ENCODE peak calls at places on chromosomes 11 and 22, in seven cellular contexts. One of them, this sample, is unnamed.

GRCh38 chr11:78381867-78382266 is 35.8 kb downstream of the GAB2 start:
- DNase-seq in H4: no peak
- DNase-seq in M059J: no peak
- DNase-seq in neuronal stem cell: no peak
- DNase-seq in stimulated activated CD8-positive, alpha-beta memory T cell treated with anti-CD3 and anti-CD28 coated beads, Interleukin-4, amount 100 ng/mL, for 4 hours: no peak
- DNase-seq in spleen: no peak
- DNase-seq in B cell: no peak
- DNase-seq in this sample: no peak

GRCh38 chr11:72223615-72224586 is 666 bp upstream of the INPPL1 start:
- DNase-seq in spleen: peak
- DNase-seq in H4: no peak
- DNase-seq in neuronal stem cell: no peak
- DNase-seq in M059J: peak
- DNase-seq in stimulated activated CD8-positive, alpha-beta memory T cell treated with anti-CD3 and anti-CD28 coated beads, Interleukin-4, amount 100 ng/mL, for 4 hours: peak
- DNase-seq in B cell: peak
- DNase-seq in this sample: peak

GRCh38 chr11:128040603-128041002 is 546.8 kb downstream of the ETS1 start:
- DNase-seq in B cell: no peak
- DNase-seq in neuronal stem cell: no peak
- DNase-seq in spleen: no peak
- DNase-seq in H4: no peak
- DNase-seq in stimulated activated CD8-positive, alpha-beta memory T cell treated with anti-CD3 and anti-CD28 coated beads, Interleukin-4, amount 100 ng/mL, for 4 hours: no peak
- DNase-seq in M059J: no peak
- DNase-seq in this sample: no peak

GRCh38 chr22:47605441-47605840 is 843.0 kb downstream of the TBC1D22A start:
- DNase-seq in H4: no peak
- DNase-seq in M059J: no peak
- DNase-seq in stimulated activated CD8-positive, alpha-beta memory T cell treated with anti-CD3 and anti-CD28 coated beads, Interleukin-4, amount 100 ng/mL, for 4 hours: no peak
- DNase-seq in neuronal stem cell: no peak
- DNase-seq in B cell: no peak
- DNase-seq in spleen: peak
- DNase-seq in this sample: no peak

GRCh38 chr22:49021097-49021925 is 806.4 kb downstream of the BRD1 start:
- DNase-seq in B cell: peak
- DNase-seq in M059J: no peak
- DNase-seq in stimulated activated CD8-positive, alpha-beta memory T cell treated with anti-CD3 and anti-CD28 coated beads, Interleukin-4, amount 100 ng/mL, for 4 hours: no peak
- DNase-seq in H4: no peak
- DNase-seq in spleen: peak
- DNase-seq in neuronal stem cell: no peak
- DNase-seq in this sample: no peak

GRCh38 chr22:18024276-18024939 is at the start of gene MICAL3:
- DNase-seq in M059J: peak
- DNase-seq in H4: no peak
- DNase-seq in stimulated activated CD8-positive, alpha-beta memory T cell treated with anti-CD3 and anti-CD28 coated beads, Interleukin-4, amount 100 ng/mL, for 4 hours: no peak
- DNase-seq in B cell: peak
- DNase-seq in spleen: peak
- DNase-seq in neuronal stem cell: peak
- DNase-seq in this sample: peak

GRCh38 chr11:21564813-21565212 is 628.1 kb upstream of the ANO5 start:
- DNase-seq in spleen: no peak
- DNase-seq in neuronal stem cell: no peak
- DNase-seq in stimulated activated CD8-positive, alpha-beta memory T cell treated with anti-CD3 and anti-CD28 coated beads, Interleukin-4, amount 100 ng/mL, for 4 hours: no peak
- DNase-seq in H4: no peak
- DNase-seq in B cell: no peak
- DNase-seq in M059J: peak
- DNase-seq in this sample: no peak

GRCh38 chr11:123580557-123581275 is 73.7 kb downstream of the SCN3B start:
- DNase-seq in spleen: peak
- DNase-seq in neuronal stem cell: peak
- DNase-seq in stimulated activated CD8-positive, alpha-beta memory T cell treated with anti-CD3 and anti-CD28 coated beads, Interleukin-4, amount 100 ng/mL, for 4 hours: peak
- DNase-seq in B cell: peak
- DNase-seq in H4: peak
- DNase-seq in M059J: no peak
- DNase-seq in this sample: no peak

GRCh38 chr11:114892381-114893197 is 214.3 kb downstream of the NXPE2 start:
- DNase-seq in H4: no peak
- DNase-seq in B cell: no peak
- DNase-seq in spleen: no peak
- DNase-seq in M059J: no peak
- DNase-seq in stimulated activated CD8-positive, alpha-beta memory T cell treated with anti-CD3 and anti-CD28 coated beads, Interleukin-4, amount 100 ng/mL, for 4 hours: no peak
- DNase-seq in neuronal stem cell: no peak
- DNase-seq in this sample: no peak

GRCh38 chr22:24937114-24937513 is 9.4 kb downstream of the LHFPL7 start:
- DNase-seq in neuronal stem cell: no peak
- DNase-seq in stimulated activated CD8-positive, alpha-beta memory T cell treated with anti-CD3 and anti-CD28 coated beads, Interleukin-4, amount 100 ng/mL, for 4 hours: no peak
- DNase-seq in H4: peak
- DNase-seq in M059J: peak
- DNase-seq in spleen: no peak
- DNase-seq in B cell: no peak
- DNase-seq in this sample: peak

GRCh38 chr11:726278-726915 is 20.4 kb downstream of the EPS8L2 start:
- DNase-seq in neuronal stem cell: no peak
- DNase-seq in M059J: no peak
- DNase-seq in H4: no peak
- DNase-seq in spleen: peak
- DNase-seq in B cell: peak
- DNase-seq in stimulated activated CD8-positive, alpha-beta memory T cell treated with anti-CD3 and anti-CD28 coated beads, Interleukin-4, amount 100 ng/mL, for 4 hours: peak
- DNase-seq in this sample: peak

GRCh38 chr11:99739464-99740089 is 718.8 kb downstream of the CNTN5 start:
- DNase-seq in spleen: no peak
- DNase-seq in neuronal stem cell: peak
- DNase-seq in stimulated activated CD8-positive, alpha-beta memory T cell treated with anti-CD3 and anti-CD28 coated beads, Interleukin-4, amount 100 ng/mL, for 4 hours: no peak
- DNase-seq in M059J: peak
- DNase-seq in B cell: no peak
- DNase-seq in H4: peak
- DNase-seq in this sample: peak

GRCh38 chr22:37887610-37888378 is 18.3 kb upstream of the MICALL1 start:
- DNase-seq in B cell: no peak
- DNase-seq in H4: no peak
- DNase-seq in M059J: peak
- DNase-seq in neuronal stem cell: no peak
- DNase-seq in stimulated activated CD8-positive, alpha-beta memory T cell treated with anti-CD3 and anti-CD28 coated beads, Interleukin-4, amount 100 ng/mL, for 4 hours: no peak
- DNase-seq in spleen: no peak
- DNase-seq in this sample: no peak

GRCh38 chr22:45891471-45891995 is 85.4 kb downstream of the WNT7B start:
- DNase-seq in M059J: no peak
- DNase-seq in neuronal stem cell: no peak
- DNase-seq in B cell: no peak
- DNase-seq in stimulated activated CD8-positive, alpha-beta memory T cell treated with anti-CD3 and anti-CD28 coated beads, Interleukin-4, amount 100 ng/mL, for 4 hours: no peak
- DNase-seq in spleen: peak
- DNase-seq in H4: no peak
- DNase-seq in this sample: no peak

GRCh38 chr22:47192651-47193437 is 430.4 kb downstream of the TBC1D22A start:
- DNase-seq in spleen: peak
- DNase-seq in H4: no peak
- DNase-seq in stimulated activated CD8-positive, alpha-beta memory T cell treated with anti-CD3 and anti-CD28 coated beads, Interleukin-4, amount 100 ng/mL, for 4 hours: no peak
- DNase-seq in neuronal stem cell: no peak
- DNase-seq in B cell: no peak
- DNase-seq in M059J: no peak
- DNase-seq in this sample: no peak

GRCh38 chr11:95520361-95520760 is 269.2 kb downstream of the FAM76B start:
- DNase-seq in neuronal stem cell: no peak
- DNase-seq in H4: no peak
- DNase-seq in stimulated activated CD8-positive, alpha-beta memory T cell treated with anti-CD3 and anti-CD28 coated beads, Interleukin-4, amount 100 ng/mL, for 4 hours: no peak
- DNase-seq in M059J: no peak
- DNase-seq in B cell: no peak
- DNase-seq in spleen: no peak
- DNase-seq in this sample: no peak

GRCh38 chr11:22742149-22742548 is 75.7 kb downstream of the GAS2 start:
- DNase-seq in B cell: no peak
- DNase-seq in spleen: no peak
- DNase-seq in stimulated activated CD8-positive, alpha-beta memory T cell treated with anti-CD3 and anti-CD28 coated beads, Interleukin-4, amount 100 ng/mL, for 4 hours: no peak
- DNase-seq in H4: no peak
- DNase-seq in neuronal stem cell: no peak
- DNase-seq in M059J: no peak
- DNase-seq in this sample: no peak

GRCh38 chr11:6927030-6927617 is 898 bp downstream of the ZNF215 start:
- DNase-seq in stimulated activated CD8-positive, alpha-beta memory T cell treated with anti-CD3 and anti-CD28 coated beads, Interleukin-4, amount 100 ng/mL, for 4 hours: no peak
- DNase-seq in B cell: peak
- DNase-seq in M059J: no peak
- DNase-seq in H4: no peak
- DNase-seq in spleen: no peak
- DNase-seq in neuronal stem cell: no peak
- DNase-seq in this sample: peak

GRCh38 chr22:46660604-46661201 is 40.5 kb downstream of the GRAMD4 start:
- DNase-seq in B cell: no peak
- DNase-seq in spleen: no peak
- DNase-seq in stimulated activated CD8-positive, alpha-beta memory T cell treated with anti-CD3 and anti-CD28 coated beads, Interleukin-4, amount 100 ng/mL, for 4 hours: no peak
- DNase-seq in H4: no peak
- DNase-seq in neuronal stem cell: no peak
- DNase-seq in M059J: no peak
- DNase-seq in this sample: peak